ENCODE peak calls at places on chromosomes 4 and X, in six cellular contexts. One of them, this sample, is unnamed.

GRCh38 chr4:173411106-173411703 is 12.3 kb upstream of the SCRG1 start:
- DNase-seq in OCI-LY7: no peak
- DNase-seq in neuronal stem cell: no peak
- DNase-seq in right cardiac atrium: no peak
- DNase-seq in esophagus squamous epithelium: no peak
- DNase-seq in adrenal gland: no peak
- DNase-seq in this sample: no peak

GRCh38 chrX:66074920-66075879 is 35.3 kb upstream of the VSIG4 start:
- DNase-seq in OCI-LY7: no peak
- DNase-seq in neuronal stem cell: no peak
- DNase-seq in right cardiac atrium: peak
- DNase-seq in adrenal gland: peak
- DNase-seq in esophagus squamous epithelium: peak
- DNase-seq in this sample: no peak

GRCh38 chr4:38140643-38141203 is 180.5 kb downstream of the PTTG2 start:
- DNase-seq in esophagus squamous epithelium: no peak
- DNase-seq in right cardiac atrium: no peak
- DNase-seq in OCI-LY7: no peak
- DNase-seq in adrenal gland: no peak
- DNase-seq in neuronal stem cell: no peak
- DNase-seq in this sample: no peak

GRCh38 chrX:12956704-12957541 is 18.0 kb upstream of the TMSB4X start:
- DNase-seq in esophagus squamous epithelium: no peak
- DNase-seq in right cardiac atrium: no peak
- DNase-seq in adrenal gland: no peak
- DNase-seq in neuronal stem cell: no peak
- DNase-seq in OCI-LY7: peak
- DNase-seq in this sample: no peak

GRCh38 chr4:183989471-183989870 is 84.4 kb downstream of the STOX2 start:
- DNase-seq in OCI-LY7: no peak
- DNase-seq in neuronal stem cell: no peak
- DNase-seq in adrenal gland: no peak
- DNase-seq in esophagus squamous epithelium: no peak
- DNase-seq in right cardiac atrium: no peak
- DNase-seq in this sample: no peak

GRCh38 chr4:96767815-96768480 is 928.1 kb downstream of the PDHA2 start:
- DNase-seq in neuronal stem cell: no peak
- DNase-seq in esophagus squamous epithelium: no peak
- DNase-seq in adrenal gland: no peak
- DNase-seq in OCI-LY7: no peak
- DNase-seq in right cardiac atrium: no peak
- DNase-seq in this sample: no peak

GRCh38 chr4:72529144-72529822 is 39.7 kb downstream of the ADAMTS3 start:
- DNase-seq in OCI-LY7: no peak
- DNase-seq in adrenal gland: no peak
- DNase-seq in right cardiac atrium: no peak
- DNase-seq in neuronal stem cell: no peak
- DNase-seq in esophagus squamous epithelium: no peak
- DNase-seq in this sample: no peak

GRCh38 chr4:81426770-81427604 is 44.7 kb downstream of the RASGEF1B start:
- DNase-seq in neuronal stem cell: peak
- DNase-seq in right cardiac atrium: no peak
- DNase-seq in adrenal gland: no peak
- DNase-seq in OCI-LY7: no peak
- DNase-seq in esophagus squamous epithelium: no peak
- DNase-seq in this sample: no peak

GRCh38 chr4:67765928-67766327 is 11.7 kb upstream of the GNRHR start:
- DNase-seq in right cardiac atrium: no peak
- DNase-seq in esophagus squamous epithelium: no peak
- DNase-seq in OCI-LY7: no peak
- DNase-seq in adrenal gland: no peak
- DNase-seq in neuronal stem cell: no peak
- DNase-seq in this sample: no peak

GRCh38 chr4:15173251-15173650 is 171.0 kb downstream of the CPEB2 start:
- DNase-seq in OCI-LY7: no peak
- DNase-seq in adrenal gland: no peak
- DNase-seq in right cardiac atrium: no peak
- DNase-seq in neuronal stem cell: no peak
- DNase-seq in esophagus squamous epithelium: no peak
- DNase-seq in this sample: no peak

GRCh38 chrX:125132274-125132673 is 187.4 kb upstream of the TEX13C start:
- DNase-seq in right cardiac atrium: no peak
- DNase-seq in adrenal gland: no peak
- DNase-seq in neuronal stem cell: no peak
- DNase-seq in OCI-LY7: peak
- DNase-seq in esophagus squamous epithelium: no peak
- DNase-seq in this sample: no peak

GRCh38 chr4:102819588-102820365 is 7.6 kb downstream of the UBE2D3 start:
- DNase-seq in esophagus squamous epithelium: no peak
- DNase-seq in OCI-LY7: no peak
- DNase-seq in neuronal stem cell: no peak
- DNase-seq in right cardiac atrium: no peak
- DNase-seq in adrenal gland: no peak
- DNase-seq in this sample: no peak

GRCh38 chrX:149312936-149313432 is 192.1 kb downstream of the IDS start:
- DNase-seq in right cardiac atrium: no peak
- DNase-seq in neuronal stem cell: no peak
- DNase-seq in adrenal gland: no peak
- DNase-seq in OCI-LY7: no peak
- DNase-seq in esophagus squamous epithelium: no peak
- DNase-seq in this sample: no peak

GRCh38 chr4:34183916-34184315 is 2060.4 kb downstream of the ARAP2 start:
- DNase-seq in OCI-LY7: no peak
- DNase-seq in adrenal gland: no peak
- DNase-seq in esophagus squamous epithelium: no peak
- DNase-seq in neuronal stem cell: no peak
- DNase-seq in right cardiac atrium: no peak
- DNase-seq in this sample: no peak

GRCh38 chr4:184167576-184167975 is 50.1 kb downstream of the ENPP6 start:
- DNase-seq in adrenal gland: no peak
- DNase-seq in right cardiac atrium: no peak
- DNase-seq in esophagus squamous epithelium: no peak
- DNase-seq in neuronal stem cell: no peak
- DNase-seq in OCI-LY7: peak
- DNase-seq in this sample: peak

GRCh38 chr4:5863461-5864113 is 29.3 kb downstream of the CRMP1 start:
- DNase-seq in right cardiac atrium: no peak
- DNase-seq in neuronal stem cell: no peak
- DNase-seq in OCI-LY7: no peak
- DNase-seq in esophagus squamous epithelium: no peak
- DNase-seq in adrenal gland: peak
- DNase-seq in this sample: no peak

GRCh38 chr4:34953145-34953799 is 1291.0 kb downstream of the ARAP2 start:
- DNase-seq in right cardiac atrium: no peak
- DNase-seq in adrenal gland: no peak
- DNase-seq in esophagus squamous epithelium: no peak
- DNase-seq in neuronal stem cell: no peak
- DNase-seq in OCI-LY7: no peak
- DNase-seq in this sample: peak

GRCh38 chr4:189096717-189097116 is 844.0 kb upstream of the FRG1 start:
- DNase-seq in right cardiac atrium: peak
- DNase-seq in OCI-LY7: no peak
- DNase-seq in adrenal gland: no peak
- DNase-seq in neuronal stem cell: no peak
- DNase-seq in esophagus squamous epithelium: no peak
- DNase-seq in this sample: peak

GRCh38 chr4:72971572-72971971 is 97.9 kb downstream of the COX18 start:
- DNase-seq in esophagus squamous epithelium: no peak
- DNase-seq in OCI-LY7: no peak
- DNase-seq in adrenal gland: no peak
- DNase-seq in right cardiac atrium: no peak
- DNase-seq in neuronal stem cell: no peak
- DNase-seq in this sample: no peak

GRCh38 chrX:118726887-118727685 is at the start of gene IL13RA1:
- DNase-seq in right cardiac atrium: peak
- DNase-seq in neuronal stem cell: peak
- DNase-seq in adrenal gland: peak
- DNase-seq in OCI-LY7: no peak
- DNase-seq in esophagus squamous epithelium: no peak
- DNase-seq in this sample: peak

GRCh38 chr4:15444879-15445576 is 17.2 kb downstream of the C1QTNF7 start:
- DNase-seq in right cardiac atrium: no peak
- DNase-seq in adrenal gland: no peak
- DNase-seq in esophagus squamous epithelium: no peak
- DNase-seq in neuronal stem cell: no peak
- DNase-seq in OCI-LY7: no peak
- DNase-seq in this sample: no peak

GRCh38 chr4:169460081-169460480 is 152.3 kb downstream of the NEK1 start:
- DNase-seq in right cardiac atrium: no peak
- DNase-seq in OCI-LY7: no peak
- DNase-seq in neuronal stem cell: no peak
- DNase-seq in adrenal gland: no peak
- DNase-seq in esophagus squamous epithelium: no peak
- DNase-seq in this sample: no peak

GRCh38 chr4:183638436-183638835 is 20.5 kb downstream of the RWDD4 start:
- DNase-seq in adrenal gland: no peak
- DNase-seq in right cardiac atrium: no peak
- DNase-seq in esophagus squamous epithelium: no peak
- DNase-seq in OCI-LY7: no peak
- DNase-seq in neuronal stem cell: no peak
- DNase-seq in this sample: no peak

GRCh38 chr4:186719925-186720694 is 3.5 kb downstream of the FAT1 start:
- DNase-seq in OCI-LY7: peak
- DNase-seq in right cardiac atrium: no peak
- DNase-seq in neuronal stem cell: no peak
- DNase-seq in esophagus squamous epithelium: no peak
- DNase-seq in adrenal gland: no peak
- DNase-seq in this sample: peak

GRCh38 chrX:81202413-81202794 is 502 bp downstream of the SH3BGRL start:
- DNase-seq in right cardiac atrium: no peak
- DNase-seq in esophagus squamous epithelium: no peak
- DNase-seq in OCI-LY7: no peak
- DNase-seq in adrenal gland: no peak
- DNase-seq in neuronal stem cell: no peak
- DNase-seq in this sample: peak

GRCh38 chr4:76799718-76800117 is 98.2 kb downstream of the SOWAHB start:
- DNase-seq in neuronal stem cell: no peak
- DNase-seq in adrenal gland: no peak
- DNase-seq in esophagus squamous epithelium: no peak
- DNase-seq in right cardiac atrium: no peak
- DNase-seq in OCI-LY7: no peak
- DNase-seq in this sample: no peak

GRCh38 chr4:75723117-75723801 is 1.1 kb upstream of the USO1 start:
- DNase-seq in right cardiac atrium: no peak
- DNase-seq in adrenal gland: no peak
- DNase-seq in esophagus squamous epithelium: no peak
- DNase-seq in OCI-LY7: no peak
- DNase-seq in neuronal stem cell: no peak
- DNase-seq in this sample: no peak

GRCh38 chr4:118997601-118998000 is 108.9 kb downstream of the SYNPO2 start:
- DNase-seq in neuronal stem cell: no peak
- DNase-seq in OCI-LY7: no peak
- DNase-seq in esophagus squamous epithelium: no peak
- DNase-seq in right cardiac atrium: no peak
- DNase-seq in adrenal gland: no peak
- DNase-seq in this sample: no peak

GRCh38 chr4:133592591-133592990 is 443.5 kb downstream of the PCDH10 start:
- DNase-seq in right cardiac atrium: no peak
- DNase-seq in OCI-LY7: no peak
- DNase-seq in neuronal stem cell: no peak
- DNase-seq in adrenal gland: no peak
- DNase-seq in esophagus squamous epithelium: no peak
- DNase-seq in this sample: peak

GRCh38 chrX:65300104-65300809 is 234.3 kb downstream of the LAS1L start:
- DNase-seq in esophagus squamous epithelium: no peak
- DNase-seq in adrenal gland: no peak
- DNase-seq in OCI-LY7: peak
- DNase-seq in neuronal stem cell: no peak
- DNase-seq in right cardiac atrium: no peak
- DNase-seq in this sample: peak

GRCh38 chrX:74536142-74537010 is 78.0 kb downstream of the RLIM start:
- DNase-seq in esophagus squamous epithelium: peak
- DNase-seq in neuronal stem cell: no peak
- DNase-seq in OCI-LY7: no peak
- DNase-seq in right cardiac atrium: peak
- DNase-seq in adrenal gland: peak
- DNase-seq in this sample: peak

DNA sequence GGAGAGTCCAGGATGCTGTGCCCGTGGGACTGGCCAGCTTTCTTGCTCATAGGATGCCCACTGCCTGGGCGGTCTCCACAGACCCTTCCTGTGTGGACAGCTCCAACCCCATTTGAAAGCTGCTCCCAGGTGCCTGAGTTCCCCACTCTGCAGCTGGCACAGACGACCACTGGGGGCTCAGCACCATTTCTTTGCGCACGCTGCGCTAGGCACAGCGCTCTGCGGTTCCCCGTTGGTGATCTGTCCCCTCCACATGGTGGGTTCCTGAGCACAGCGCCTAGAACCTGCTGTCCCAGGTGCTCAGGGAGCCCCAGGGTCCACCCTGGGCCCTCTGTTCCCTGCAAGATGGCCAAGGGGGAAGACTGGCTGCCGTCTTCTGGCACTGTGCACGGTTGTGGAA is 45.4 kb upstream of the AFAP1 start:
- DNase-seq in right cardiac atrium: peak
- DNase-seq in OCI-LY7: no peak
- DNase-seq in adrenal gland: no peak
- DNase-seq in esophagus squamous epithelium: no peak
- DNase-seq in neuronal stem cell: no peak
- DNase-seq in this sample: no peak
- H3K27ac ChIP-seq in right cardiac atrium: no peak
- H3K27ac ChIP-seq in OCI-LY7: no peak
- H3K27ac ChIP-seq in adrenal gland: no peak
- H3K27ac ChIP-seq in esophagus squamous epithelium: no peak
- H3K27ac ChIP-seq in neuronal stem cell: no peak
- H3K27ac ChIP-seq in this sample: no peak

GRCh38 chr4:39446483-39446841 is 12.3 kb downstream of the RPL9 start:
- DNase-seq in OCI-LY7: no peak
- DNase-seq in neuronal stem cell: no peak
- DNase-seq in esophagus squamous epithelium: no peak
- DNase-seq in adrenal gland: no peak
- DNase-seq in right cardiac atrium: no peak
- DNase-seq in this sample: peak
- H3K4me3 ChIP-seq in OCI-LY7: no peak
- H3K4me3 ChIP-seq in neuronal stem cell: no peak
- H3K4me3 ChIP-seq in esophagus squamous epithelium: peak
- H3K4me3 ChIP-seq in adrenal gland: peak
- H3K4me3 ChIP-seq in right cardiac atrium: no peak
- H3K4me3 ChIP-seq in this sample: no peak

DNA sequence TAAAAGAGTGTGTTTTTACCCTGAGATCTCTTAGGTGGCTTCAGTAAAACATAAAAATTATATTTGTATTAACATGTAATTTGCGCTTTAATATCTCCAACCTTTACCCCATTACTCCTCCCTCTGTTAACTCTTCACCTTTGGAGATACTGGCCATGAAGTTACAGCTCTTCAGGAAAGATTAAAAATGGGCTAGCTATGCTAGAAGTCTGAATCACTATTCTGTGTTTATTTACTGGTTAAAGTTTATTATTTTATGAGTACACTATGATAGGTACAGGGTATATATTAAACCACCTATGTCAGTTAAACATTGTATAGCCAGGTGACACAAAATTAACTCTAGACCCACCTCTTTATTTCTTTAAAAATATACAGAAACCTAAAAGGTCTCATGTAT is 15.1 kb upstream of the SULT1B1 start:
- DNase-seq in adrenal gland: no peak
- DNase-seq in esophagus squamous epithelium: no peak
- DNase-seq in OCI-LY7: no peak
- DNase-seq in right cardiac atrium: no peak
- DNase-seq in neuronal stem cell: no peak
- DNase-seq in this sample: no peak
- H3K27ac ChIP-seq in adrenal gland: no peak
- H3K27ac ChIP-seq in esophagus squamous epithelium: no peak
- H3K27ac ChIP-seq in OCI-LY7: no peak
- H3K27ac ChIP-seq in right cardiac atrium: no peak
- H3K27ac ChIP-seq in neuronal stem cell: no peak
- H3K27ac ChIP-seq in this sample: no peak

GRCh38 chr4:152352215-152352614 is 183.7 kb downstream of the FBXW7 start:
- DNase-seq in adrenal gland: no peak
- DNase-seq in OCI-LY7: no peak
- DNase-seq in right cardiac atrium: no peak
- DNase-seq in esophagus squamous epithelium: no peak
- DNase-seq in neuronal stem cell: no peak
- DNase-seq in this sample: no peak
- H3K4me3 ChIP-seq in adrenal gland: peak
- H3K4me3 ChIP-seq in OCI-LY7: no peak
- H3K4me3 ChIP-seq in right cardiac atrium: peak
- H3K4me3 ChIP-seq in esophagus squamous epithelium: peak
- H3K4me3 ChIP-seq in neuronal stem cell: peak
- H3K4me3 ChIP-seq in this sample: peak

This sample was measured in endodermal cell.